ENCODE peak calls at places on chromosomes 2 and 18, in six cellular contexts. W is H9, L is mesenchymal stem cell, X is trophoblast cell, O is neuronal stem cell, R is H1. F is an unnamed sample.

GRCh38 chr18:29057703-29058102 is 880.8 kb upstream of the CDH2 start:
- DNase-seq in W (no peak), L (no peak), X (no peak), O (no peak), R (no peak), F (no peak)

GRCh38 chr2:172999641-173000387 is 75.8 kb upstream of the MAP3K20 start:
- DNase-seq in W (no peak), L (no peak), X (no peak), O (no peak), R (no peak), F (no peak)

GRCh38 chr18:22069916-22070315 is 99.5 kb upstream of the GATA6 start:
- DNase-seq in W (no peak), L (no peak), X (no peak), O (no peak), R (no peak), F (no peak)

GRCh38 chr2:174778479-174778962 is 14.2 kb upstream of the CHRNA1 start:
- DNase-seq in W (no peak), L (peak), X (peak), O (no peak), R (no peak), F (peak)

GRCh38 chr2:64615844-64616536 is 37.7 kb downstream of the SERTAD2 start:
- DNase-seq in W (no peak), L (no peak), X (no peak), O (no peak), R (no peak), F (no peak)

GRCh38 chr18:7987284-7987976 is 420.3 kb downstream of the PTPRM start:
- DNase-seq in W (no peak), L (peak), X (no peak), O (no peak), R (no peak), F (peak)

GRCh38 chr2:74497777-74498499 is 1.5 kb downstream of the LBX2 start:
- DNase-seq in W (peak), L (peak), X (peak), O (no peak), R (no peak), F (no peak)

GRCh38 chr2:172412996-172413492 is 14.3 kb upstream of the ITGA6 start:
- DNase-seq in W (no peak), L (no peak), X (peak), O (no peak), R (no peak), F (no peak)

GRCh38 chr2:216139884-216140283 is 30.7 kb downstream of the XRCC5 start:
- DNase-seq in W (peak), L (no peak), X (peak), O (no peak), R (no peak), F (no peak)

GRCh38 chr2:23596316-23596885 is 211.4 kb downstream of the KLHL29 start:
- DNase-seq in W (no peak), L (peak), X (peak), O (no peak), R (no peak), F (peak)

GRCh38 chr2:224841910-224842309 is 125.7 kb upstream of the CCDC195 start:
- DNase-seq in W (no peak), L (no peak), X (no peak), O (no peak), R (no peak), F (no peak)

GRCh38 chr2:135831180-135831812 is 5.7 kb downstream of the LCT start:
- DNase-seq in W (no peak), L (no peak), X (no peak), O (no peak), R (no peak), F (no peak)

GRCh38 chr2:103437161-103437560 is 675.3 kb downstream of the TMEM182 start:
- DNase-seq in W (no peak), L (no peak), X (no peak), O (no peak), R (no peak), F (no peak)

GRCh38 chr2:225033440-225034390 is 8.6 kb downstream of the DOCK10 start:
- DNase-seq in W (no peak), L (no peak), X (no peak), O (no peak), R (no peak), F (no peak)

GRCh38 chr2:113822087-113822805 is 65.8 kb upstream of the SLC35F5 start:
- DNase-seq in W (no peak), L (no peak), X (no peak), O (no peak), R (no peak), F (peak)

GRCh38 chr2:231890896-231891513 is 35.2 kb downstream of the NPPC start:
- DNase-seq in W (no peak), L (no peak), X (no peak), O (no peak), R (no peak), F (no peak)

GRCh38 chr18:13269599-13270011 is 51.0 kb downstream of the LDLRAD4 start:
- DNase-seq in W (no peak), L (no peak), X (peak), O (no peak), R (no peak), F (no peak)

GRCh38 chr2:241593271-241593670 is 34.7 kb downstream of the BOK start:
- DNase-seq in W (no peak), L (no peak), X (no peak), O (no peak), R (no peak), F (no peak)

GRCh38 chr2:45103351-45104145 is 94.3 kb upstream of the SIX2 start:
- DNase-seq in W (no peak), L (no peak), X (no peak), O (no peak), R (no peak), F (no peak)

GRCh38 chr2:203582468-203582867 is 47.4 kb upstream of the RAPH1 start:
- DNase-seq in W (no peak), L (peak), X (no peak), O (no peak), R (no peak), F (peak)

GRCh38 chr2:230227216-230227615 is 1.7 kb downstream of the SP140 start:
- DNase-seq in W (no peak), L (no peak), X (no peak), O (no peak), R (no peak), F (no peak)

GRCh38 chr18:58965291-58965929 is 100.7 kb downstream of the ZNF532 start:
- DNase-seq in W (no peak), L (no peak), X (no peak), O (no peak), R (no peak), F (no peak)

GRCh38 chr2:137287934-137288639 is 522.7 kb downstream of the THSD7B start:
- DNase-seq in W (no peak), L (no peak), X (no peak), O (no peak), R (no peak), F (no peak)

GRCh38 chr2:9108210-9108967 is 98.2 kb upstream of the ASAP2 start:
- DNase-seq in W (no peak), L (peak), X (no peak), O (no peak), R (no peak), F (peak)

GRCh38 chr2:47904903-47905453 is 1.3 kb downstream of the FBXO11 start:
- DNase-seq in W (no peak), L (no peak), X (no peak), O (peak), R (no peak), F (no peak)

GRCh38 chr18:77478619-77479018 is 229.0 kb downstream of the GALR1 start:
- DNase-seq in W (no peak), L (no peak), X (peak), O (no peak), R (no peak), F (no peak)

GRCh38 chr2:14872779-14873325 is 240.3 kb downstream of the LRATD1 start:
- DNase-seq in W (no peak), L (no peak), X (no peak), O (no peak), R (no peak), F (no peak)

GRCh38 chr18:58977223-58977622 is 112.5 kb downstream of the ZNF532 start:
- DNase-seq in W (no peak), L (no peak), X (no peak), O (no peak), R (no peak), F (no peak)

GRCh38 chr2:170739048-170739447 is 23.9 kb downstream of the SP5 start:
- DNase-seq in W (no peak), L (peak), X (peak), O (no peak), R (no peak), F (peak)

GRCh38 chr2:23600336-23600735 is 215.4 kb downstream of the KLHL29 start:
- DNase-seq in W (no peak), L (no peak), X (no peak), O (no peak), R (no peak), F (no peak)

GRCh38 chr2:236376566-236377244 is 112.5 kb upstream of the ASB18 start:
- DNase-seq in W (no peak), L (no peak), X (peak), O (no peak), R (no peak), F (no peak)
- H3K14ac ChIP-seq in W (no peak), L (no peak), X (no peak), O (no peak), R (no peak), F (no peak)

GRCh38 chr2:227079726-227080125 is 84.3 kb downstream of the COL4A4 start:
- DNase-seq in W (no peak), L (no peak), X (peak), O (no peak), R (no peak), F (peak)
- H3K14ac ChIP-seq in W (no peak), L (no peak), X (no peak), O (no peak), R (no peak), F (no peak)

GRCh38 chr18:54130177-54130576 is 94.3 kb downstream of the MBD2 start:
- DNase-seq in W (no peak), L (no peak), X (peak), O (no peak), R (no peak), F (peak)

GRCh38 chr18:54130631-54131030 is 93.8 kb downstream of the MBD2 start:
- DNase-seq in W (no peak), L (no peak), X (peak), O (no peak), R (no peak), F (no peak)

GRCh38 chr18:54125429-54125828 is 99.0 kb downstream of the MBD2 start:
- DNase-seq in W (no peak), L (no peak), X (no peak), O (no peak), R (no peak), F (no peak)

GRCh38 chr18:54129448-54130134 is 94.9 kb downstream of the MBD2 start:
- DNase-seq in W (no peak), L (no peak), X (no peak), O (no peak), R (no peak), F (no peak)

DNA sequence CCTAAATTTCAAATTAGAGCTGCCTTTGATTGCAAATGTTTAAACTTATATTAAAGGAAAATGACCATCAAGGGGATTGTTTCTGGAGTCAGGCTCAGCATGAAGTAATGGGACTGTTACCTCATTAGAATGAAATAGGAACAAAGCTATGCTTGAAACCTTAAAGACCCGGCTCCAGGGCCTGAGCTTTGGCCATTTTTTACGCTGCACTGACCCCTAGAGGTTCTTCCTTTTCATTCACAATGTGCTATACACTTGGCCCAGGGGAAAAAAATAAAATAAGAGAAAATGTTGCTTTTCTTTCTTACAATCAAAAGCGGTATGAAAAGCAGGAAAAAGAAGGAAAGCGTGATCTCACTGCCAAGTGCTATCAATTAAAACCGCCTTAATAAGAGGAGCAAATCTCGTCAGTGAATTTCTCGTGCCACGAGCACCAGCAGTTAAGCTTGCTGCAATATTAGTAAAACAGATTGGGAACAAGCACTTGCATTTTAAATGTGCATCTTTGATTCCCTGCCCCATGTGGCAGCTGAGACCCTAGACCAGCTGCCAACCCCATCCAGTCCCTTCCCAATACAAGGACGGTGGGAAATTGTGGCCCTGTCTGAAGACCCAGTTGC is 96.6 kb downstream of the MBD2 start:
- DNase-seq in W (peak), L (peak), X (peak), O (peak), R (no peak), F (peak)
- H3K14ac ChIP-seq in W (no peak), L (no peak), X (peak), O (no peak), R (no peak), F (no peak)

GRCh38 chr2:179071810-179072355 is 21.9 kb upstream of the CCDC141 start:
- DNase-seq in W (no peak), L (no peak), X (peak), O (no peak), R (no peak), F (no peak)

GRCh38 chr2:179070895-179071294 is 21.0 kb upstream of the CCDC141 start:
- DNase-seq in W (no peak), L (no peak), X (no peak), O (no peak), R (no peak), F (no peak)

GRCh38 chr2:179068991-179069643 is 19.2 kb upstream of the CCDC141 start:
- DNase-seq in W (no peak), L (no peak), X (no peak), O (no peak), R (no peak), F (no peak)

DNA sequence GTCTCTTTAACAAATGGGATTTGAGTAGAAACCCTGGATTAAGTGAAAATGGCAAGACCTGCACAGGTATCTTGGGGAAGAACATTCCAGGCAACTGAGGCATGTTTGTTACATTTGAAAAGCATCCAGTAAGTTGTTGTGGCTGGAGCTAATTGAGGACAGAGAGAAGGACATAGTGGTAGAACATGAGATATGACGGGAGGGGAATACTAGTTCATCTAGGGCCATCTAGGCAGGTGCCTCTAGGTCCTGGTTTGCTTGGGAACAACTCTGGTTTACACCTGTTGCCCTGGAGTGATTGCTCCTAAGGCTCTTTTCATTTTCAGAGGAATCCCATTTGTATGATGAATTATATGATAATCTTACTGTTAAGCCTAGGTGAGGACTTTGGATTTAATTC is 19.7 kb upstream of the CCDC141 start:
- DNase-seq in W (no peak), L (no peak), X (no peak), O (no peak), R (no peak), F (no peak)
- H3K14ac ChIP-seq in W (no peak), L (no peak), X (no peak), O (no peak), R (no peak), F (no peak)

DNA sequence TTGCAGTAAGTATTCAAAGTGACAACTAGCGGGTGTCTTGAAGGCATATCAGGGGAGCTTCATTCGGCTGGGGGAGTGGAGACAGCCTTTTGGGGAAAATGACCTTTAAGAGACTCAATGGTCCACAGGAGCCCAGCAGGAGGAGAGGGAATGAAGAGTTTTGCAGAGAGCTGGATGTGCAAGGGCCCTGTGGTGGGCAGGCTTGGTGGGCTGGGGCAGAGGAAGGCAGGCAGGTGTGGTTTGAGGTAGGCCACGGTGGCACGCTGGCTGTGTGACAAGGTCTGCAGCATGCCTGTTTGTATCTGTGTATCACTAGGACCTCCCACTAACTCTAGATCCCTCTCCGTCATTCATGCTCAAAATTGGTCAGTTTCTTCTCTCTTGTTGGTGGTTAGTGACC is 53.7 kb downstream of the CD8B2 start:
- DNase-seq in W (no peak), L (no peak), X (no peak), O (no peak), R (no peak), F (no peak)
- H3K14ac ChIP-seq in W (no peak), L (no peak), X (peak), O (peak), R (no peak), F (no peak)

GRCh38 chr2:36683002-36683401 is 13.5 kb upstream of the VIT start:
- DNase-seq in W (no peak), L (no peak), X (no peak), O (no peak), R (no peak), F (no peak)
- H3K14ac ChIP-seq in W (no peak), L (no peak), X (no peak), O (no peak), R (no peak), F (no peak)

GRCh38 chr2:176091329-176092258 is 927 bp upstream of the HOXD13 start:
- DNase-seq in W (peak), L (no peak), X (no peak), O (no peak), R (no peak), F (no peak)
- H3K14ac ChIP-seq in W (no peak), L (no peak), X (no peak), O (no peak), R (no peak), F (no peak)

GRCh38 chr2:152544626-152545025 is 172.6 kb downstream of the PRPF40A start:
- DNase-seq in W (no peak), L (no peak), X (no peak), O (no peak), R (no peak), F (no peak)
- H3K14ac ChIP-seq in W (no peak), L (no peak), X (no peak), O (no peak), R (no peak), F (no peak)

DNA sequence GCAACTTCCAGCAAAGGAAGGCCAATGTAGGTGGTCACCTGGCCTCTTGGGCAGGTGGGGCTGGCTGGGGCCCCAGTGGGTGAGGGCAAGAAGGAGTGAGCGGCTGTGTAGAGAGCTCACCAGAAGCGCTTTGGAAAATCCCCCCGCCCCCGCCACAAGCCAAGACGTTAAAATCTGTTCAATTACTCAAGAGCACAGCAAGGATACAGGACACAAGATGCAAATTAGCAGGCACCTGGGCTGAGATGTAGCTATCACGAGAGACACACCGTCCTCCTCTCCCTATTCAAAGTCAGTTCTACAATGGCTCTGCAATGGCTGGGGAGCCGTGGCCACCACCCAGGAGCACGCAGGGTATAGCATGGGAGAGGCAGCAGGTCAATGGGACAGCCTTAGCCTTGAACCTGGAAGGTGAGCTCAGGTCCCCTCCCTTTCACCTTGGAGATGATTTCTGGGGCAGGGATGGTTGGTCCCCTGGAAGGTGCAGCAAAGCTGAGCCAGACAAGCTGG is 38.5 kb upstream of the GPR17 start:
- DNase-seq in W (peak), L (no peak), X (no peak), O (no peak), R (no peak), F (no peak)
- H3K14ac ChIP-seq in W (no peak), L (no peak), X (no peak), O (no peak), R (no peak), F (no peak)

GRCh38 chr2:66567742-66568141 is 132.8 kb downstream of the MEIS1 start:
- DNase-seq in W (no peak), L (no peak), X (no peak), O (no peak), R (no peak), F (no peak)

GRCh38 chr2:66568650-66569300 is 133.8 kb downstream of the MEIS1 start:
- DNase-seq in W (no peak), L (no peak), X (no peak), O (no peak), R (no peak), F (no peak)

GRCh38 chr2:66569321-66569851 is 134.5 kb downstream of the MEIS1 start:
- DNase-seq in W (no peak), L (peak), X (no peak), O (no peak), R (no peak), F (peak)

GRCh38 chr2:66565291-66565690 is 130.4 kb downstream of the MEIS1 start:
- DNase-seq in W (no peak), L (no peak), X (no peak), O (no peak), R (no peak), F (peak)

DNA sequence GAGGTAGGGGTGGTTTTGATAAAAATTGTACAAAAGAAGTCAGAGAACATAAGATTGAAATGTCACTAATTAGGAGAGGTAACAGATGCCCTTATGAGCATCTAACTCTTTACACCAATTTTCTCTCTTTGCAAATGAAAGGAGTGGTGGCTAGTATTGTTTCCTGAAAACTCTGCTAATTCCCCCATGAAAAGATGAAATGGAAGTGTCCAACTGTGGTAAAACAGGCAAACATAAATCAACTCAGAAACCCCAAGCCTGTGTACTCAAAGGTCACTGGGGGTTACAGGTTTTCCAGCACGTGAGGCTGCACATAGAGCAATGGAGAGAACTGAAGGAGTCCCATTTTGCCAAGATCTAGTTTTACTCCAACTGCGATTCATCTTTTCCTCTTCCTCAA is 132.1 kb downstream of the MEIS1 start:
- DNase-seq in W (no peak), L (no peak), X (no peak), O (no peak), R (no peak), F (no peak)
- H3K14ac ChIP-seq in W (no peak), L (no peak), X (no peak), O (no peak), R (no peak), F (no peak)

F was measured in IMR-90.